ENCODE peak calls at places on chromosomes 16 and 17, in four cellular contexts. O, I, T and S are unnamed samples.

GRCh38 chr17:63786961-63787711 is 13.2 kb downstream of the DDX42 start:
- DNase-seq in I (no peak), T (no peak), O (no peak), S (no peak)

GRCh38 chr17:78808106-78808635 is 26.1 kb upstream of the CYTH1 start:
- DNase-seq in T (no peak), I (peak), O (no peak), S (no peak)

GRCh38 chr17:45424769-45425124 is 7.9 kb downstream of the ARHGAP27 start:
- DNase-seq in T (no peak), O (no peak), I (no peak), S (no peak)

GRCh38 chr17:73947281-73947975 is 256.1 kb upstream of the RPL38 start:
- DNase-seq in I (no peak), T (no peak), O (no peak), S (no peak)

GRCh38 chr17:6768447-6768846 is 7.6 kb upstream of the FBXO39 start:
- DNase-seq in O (no peak), T (no peak), I (no peak), S (no peak)

GRCh38 chr16:21083729-21084268 is 66.8 kb downstream of the DNAH3 start:
- DNase-seq in T (peak), I (peak), O (peak), S (peak)

GRCh38 chr16:4646773-4647660 is 22.4 kb downstream of the MGRN1 start:
- DNase-seq in T (no peak), O (no peak), I (no peak), S (peak)

GRCh38 chr17:35972945-35973332 is 8.4 kb downstream of the CCL16 start:
- DNase-seq in I (no peak), O (no peak), T (no peak), S (no peak)

GRCh38 chr16:4089811-4090293 is 26.4 kb downstream of the ADCY9 start:
- DNase-seq in T (no peak), I (no peak), O (no peak), S (no peak)

GRCh38 chr16:74650966-74651567 is 15.6 kb downstream of the RFWD3 start:
- DNase-seq in T (no peak), O (peak), I (peak), S (no peak)

GRCh38 chr17:7842950-7843535 is 9.0 kb downstream of the KDM6B start:
- DNase-seq in T (peak), I (peak), O (peak), S (no peak)

GRCh38 chr16:68265078-68265925 is 976 bp downstream of the SLC7A6 start:
- DNase-seq in O (peak), I (peak), T (peak), S (peak)

GRCh38 chr17:46772879-46773620 is 45.4 kb downstream of the WNT3 start:
- DNase-seq in I (no peak), T (no peak), O (no peak), S (no peak)

GRCh38 chr17:57530508-57530907 is 214.6 kb downstream of the CCDC182 start:
- DNase-seq in T (no peak), I (no peak), O (peak), S (no peak)

GRCh38 chr16:5615868-5616642 is 518.5 kb upstream of the EEF2KMT start:
- DNase-seq in O (peak), I (peak), T (peak), S (peak)

GRCh38 chr17:74952431-74953128 is 16.9 kb downstream of the OTOP3 start:
- DNase-seq in I (no peak), O (no peak), T (no peak), S (no peak)

GRCh38 chr16:54070944-54071343 is 215.6 kb downstream of the IRX3 start:
- DNase-seq in O (no peak), I (no peak), T (no peak), S (no peak)

GRCh38 chr17:62626719-62627218 is 701 bp upstream of the MRC2 start:
- DNase-seq in O (peak), I (peak), T (peak), S (peak)

GRCh38 chr16:27174798-27175197 is 28.5 kb upstream of the KDM8 start:
- DNase-seq in O (peak), T (no peak), I (peak), S (no peak)

GRCh38 chr17:55286681-55287589 is 22.2 kb downstream of the HLF start:
- DNase-seq in O (peak), I (no peak), T (no peak), S (no peak)

GRCh38 chr17:57861000-57861736 is 11.3 kb upstream of the MRPS23 start:
- DNase-seq in I (peak), T (peak), O (no peak), S (peak)

GRCh38 chr17:17928422-17929386 is 43.5 kb downstream of the TOM1L2 start:
- DNase-seq in O (peak), T (no peak), I (peak), S (no peak)

GRCh38 chr17:64573214-64573613 is 66.4 kb downstream of the CEP95 start:
- DNase-seq in I (peak), O (no peak), T (no peak), S (peak)

GRCh38 chr17:77400445-77400870 is 259.7 kb downstream of the SEC14L1 start:
- DNase-seq in I (no peak), T (peak), O (no peak), S (peak)

GRCh38 chr16:88017006-88017405 is 65.8 kb downstream of the BANP start:
- DNase-seq in I (no peak), T (no peak), O (no peak), S (no peak)

GRCh38 chr16:69089091-69089912 is 16.2 kb upstream of the HAS3 start:
- DNase-seq in I (no peak), T (no peak), O (no peak), S (peak)

GRCh38 chr16:50310308-50311133 is 44.2 kb downstream of the ADCY7 start:
- DNase-seq in T (no peak), O (no peak), I (no peak), S (no peak)

GRCh38 chr17:74177018-74177450 is 26.4 kb upstream of the RPL38 start:
- DNase-seq in T (no peak), I (peak), O (no peak), S (no peak)

GRCh38 chr16:89013692-89014455 is 36.9 kb upstream of the CBFA2T3 start:
- DNase-seq in T (peak), O (no peak), I (no peak), S (no peak)

GRCh38 chr17:41054025-41054424 is 1.0 kb downstream of the KRTAP2-2 start:
- DNase-seq in T (no peak), I (no peak), O (no peak), S (no peak)

GRCh38 chr16:89565506-89566372 is 5.3 kb downstream of the RPL13 start:
- DNase-seq in T (peak), O (peak), I (peak), S (peak)

GRCh38 chr17:13222931-13223330 is 205.1 kb upstream of the ELAC2 start:
- DNase-seq in T (no peak), I (no peak), O (no peak), S (no peak)
- TF ChIP-seq CTCF in T (no peak), I (no peak), O (no peak), S (no peak)

GRCh38 chr16:86071611-86072240 is 172.8 kb downstream of the IRF8 start:
- DNase-seq in I (no peak), O (no peak), T (no peak), S (no peak)

GRCh38 chr16:86073763-86074493 is 175.0 kb downstream of the IRF8 start:
- DNase-seq in T (no peak), I (no peak), O (no peak), S (no peak)

GRCh38 chr16:86074651-86075487 is 175.9 kb downstream of the IRF8 start:
- DNase-seq in T (no peak), I (no peak), O (no peak), S (no peak)

GRCh38 chr16:86072328-86073102 is 173.6 kb downstream of the IRF8 start:
- DNase-seq in O (peak), I (peak), T (peak), S (peak)

DNA sequence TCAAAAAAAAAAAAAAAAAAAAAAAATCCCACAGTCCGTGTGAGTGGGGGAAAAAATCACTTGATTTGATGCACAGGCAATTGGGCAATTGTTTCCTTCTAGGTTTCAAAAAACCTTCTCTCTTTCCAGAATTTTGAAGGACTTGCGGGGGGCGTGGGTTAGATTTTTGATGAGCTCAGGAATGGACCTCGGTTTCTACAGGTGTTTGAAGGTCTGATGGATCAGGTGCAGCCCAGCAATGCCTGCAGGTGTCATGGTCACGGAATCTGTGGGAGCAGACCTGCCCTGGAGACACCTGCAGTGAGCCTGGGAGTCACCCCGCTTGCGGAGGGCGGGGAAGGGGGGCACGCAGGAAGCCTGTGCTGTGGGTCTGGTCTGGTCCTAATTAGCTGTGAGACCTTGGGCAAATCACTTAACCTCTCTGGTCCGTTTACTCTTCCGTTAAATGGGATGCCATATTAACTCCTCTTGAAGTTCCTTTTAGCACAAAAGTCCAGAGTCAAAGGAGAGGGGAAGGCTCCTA is 174.2 kb downstream of the IRF8 start:
- DNase-seq in T (no peak), O (no peak), I (no peak), S (no peak)
- TF ChIP-seq CTCF in T (peak), O (no peak), I (no peak), S (peak)

DNA sequence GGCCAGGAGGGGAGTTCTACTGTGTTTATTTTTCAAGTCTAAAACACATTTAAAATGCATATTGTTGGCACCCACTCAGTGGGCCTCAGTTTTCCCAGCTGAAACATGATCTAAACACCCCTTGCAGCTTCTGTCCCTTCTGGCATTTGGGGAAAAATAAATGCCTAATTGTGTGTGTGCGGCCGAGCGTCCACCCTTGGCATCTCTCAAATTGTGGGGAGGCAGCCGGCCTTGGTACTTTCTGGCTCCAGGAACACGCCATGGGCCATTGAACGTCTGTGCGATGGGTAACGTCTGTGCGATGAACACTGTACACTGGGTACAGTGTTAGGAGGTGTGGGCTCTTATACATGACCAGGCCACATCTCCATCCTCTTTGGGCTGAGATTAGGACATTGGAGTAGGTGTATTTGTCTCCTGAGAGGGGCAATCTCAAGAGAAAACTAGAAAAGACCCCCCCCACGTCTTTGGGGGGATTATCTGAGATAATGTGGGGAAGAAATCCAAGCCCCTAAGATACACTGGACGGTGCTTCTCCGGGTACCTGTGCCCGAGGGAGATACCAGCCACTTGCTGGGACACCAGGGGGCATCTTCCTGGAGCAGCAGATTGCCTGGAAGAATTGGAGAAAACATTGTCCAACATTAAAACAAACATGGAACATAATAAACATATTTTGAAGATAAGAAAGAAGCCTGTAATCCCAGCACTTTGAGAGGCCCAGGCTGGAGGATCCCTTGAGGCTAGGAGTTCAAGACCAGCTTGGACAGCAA is 54.9 kb downstream of the RAB11FIP4 start:
- DNase-seq in O (peak), I (no peak), T (no peak), S (no peak)
- TF ChIP-seq CTCF in O (no peak), I (peak), T (peak), S (no peak)

GRCh38 chr16:19659554-19659953 is 58.5 kb downstream of the KNOP1 start:
- DNase-seq in T (no peak), O (no peak), I (no peak), S (no peak)
- TF ChIP-seq CTCF in T (peak), O (peak), I (no peak), S (no peak)

GRCh38 chr16:57475711-57476339 is 10.5 kb downstream of the DOK4 start:
- DNase-seq in T (no peak), O (peak), I (peak), S (peak)
- TF ChIP-seq CTCF in T (peak), O (peak), I (peak), S (peak)

GRCh38 chr17:82920150-82920549 is 80.3 kb upstream of the ZNF750 start:
- DNase-seq in I (no peak), T (no peak), O (no peak), S (no peak)

GRCh38 chr17:82915010-82915696 is 75.3 kb upstream of the ZNF750 start:
- DNase-seq in O (no peak), I (no peak), T (no peak), S (no peak)

GRCh38 chr17:82915697-82916027 is 75.8 kb upstream of the ZNF750 start:
- DNase-seq in T (no peak), O (no peak), I (no peak), S (no peak)

GRCh38 chr17:82918508-82918907 is 78.7 kb upstream of the ZNF750 start:
- DNase-seq in T (no peak), O (no peak), I (no peak), S (no peak)

GRCh38 chr17:82917656-82918345 is 78.0 kb upstream of the ZNF750 start:
- DNase-seq in T (no peak), O (peak), I (peak), S (peak)
- TF ChIP-seq CTCF in T (peak), O (peak), I (peak), S (peak)

GRCh38 chr16:13510425-13511151 is 409.4 kb upstream of the ERCC4 start:
- DNase-seq in I (no peak), O (no peak), T (no peak), S (no peak)
- TF ChIP-seq CTCF in I (no peak), O (no peak), T (peak), S (peak)

DNA sequence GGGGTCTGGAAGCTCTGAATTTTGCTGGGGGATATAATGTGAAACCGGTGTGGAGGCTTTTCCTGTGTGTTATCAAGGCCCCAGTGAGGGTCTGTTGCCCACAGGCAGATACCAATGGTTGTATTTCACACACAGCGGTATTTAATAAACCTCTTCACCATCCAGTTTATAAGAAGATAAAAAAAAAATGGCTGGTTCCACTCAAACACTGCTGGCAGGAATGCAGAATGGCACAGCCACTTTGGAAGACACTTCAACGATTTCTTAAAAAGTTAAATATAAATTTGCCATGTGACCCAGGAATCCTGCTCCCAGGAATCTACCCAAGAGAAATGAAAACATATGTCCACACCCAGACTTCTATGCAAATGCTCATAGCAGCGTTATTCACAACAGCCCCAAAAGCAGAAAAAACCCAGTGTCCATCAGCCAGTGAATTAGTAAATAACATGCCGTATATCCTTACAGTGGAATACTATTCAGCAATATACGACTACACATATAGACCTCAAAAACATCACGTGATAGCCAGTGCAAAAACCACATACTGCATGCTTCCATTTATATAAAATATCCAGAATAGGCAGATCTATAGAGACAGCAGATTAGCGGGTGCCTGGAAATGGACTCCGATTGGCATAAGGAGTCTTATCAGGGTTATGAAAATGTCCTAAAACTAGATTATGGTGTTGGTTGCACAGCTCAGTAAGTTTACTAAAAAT is 38.7 kb downstream of the XYLT1 start:
- DNase-seq in T (no peak), O (no peak), I (no peak), S (no peak)
- TF ChIP-seq CTCF in T (no peak), O (no peak), I (peak), S (no peak)

DNA sequence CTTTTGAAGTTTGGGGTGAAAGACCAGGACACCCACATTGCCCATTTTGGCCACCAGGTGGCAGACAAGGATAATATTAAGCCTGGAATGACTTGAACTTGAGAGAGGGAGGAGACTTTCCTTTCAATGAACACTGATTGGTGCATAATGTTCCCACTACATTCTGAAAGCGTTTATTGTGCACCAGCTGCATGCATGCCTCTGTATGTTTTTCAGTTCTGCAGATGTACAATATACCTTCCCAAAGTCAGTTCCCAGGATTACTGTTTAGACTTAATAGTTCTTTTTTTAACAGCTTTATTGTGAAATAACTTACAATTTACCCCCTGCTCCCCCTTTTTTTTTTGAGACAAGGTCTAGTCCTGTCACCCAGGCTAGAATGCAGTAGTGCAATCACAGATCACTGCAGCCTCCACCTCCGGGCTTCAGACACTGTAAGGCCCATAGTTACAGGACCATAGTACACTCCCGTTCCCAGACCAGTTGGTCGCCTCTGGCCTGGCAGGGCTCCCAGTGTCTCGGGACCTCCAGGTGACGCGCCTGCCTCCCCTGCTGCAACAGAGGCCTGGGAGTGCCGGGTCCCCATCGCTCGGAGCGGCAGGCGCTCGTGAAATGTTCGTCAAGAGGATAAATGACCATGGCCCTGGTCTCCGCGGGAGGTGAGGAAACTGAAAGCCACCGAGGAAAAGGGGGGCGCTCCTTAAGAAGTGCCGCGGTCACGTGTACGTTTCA is 12.2 kb downstream of the CES2 start:
- DNase-seq in I (peak), T (peak), O (peak), S (peak)
- TF ChIP-seq CTCF in I (peak), T (peak), O (peak), S (peak)